ENCODE peak calls at places on chromosomes 3 and 15, in six cellular contexts. One of them, this sample, is unnamed.

GRCh38 chr3:48564022-48564421 is 441 bp upstream of the UCN2 start:
- DNase-seq in GM06990: no peak
- DNase-seq in MM.1S: no peak
- DNase-seq in fibroblast of mammary gland: peak
- DNase-seq in pancreas: no peak
- DNase-seq in skeletal muscle cell: no peak
- DNase-seq in this sample: peak

GRCh38 chr3:55487376-55488241 is 503 bp upstream of the WNT5A start:
- DNase-seq in GM06990: peak
- DNase-seq in MM.1S: peak
- DNase-seq in fibroblast of mammary gland: peak
- DNase-seq in pancreas: peak
- DNase-seq in skeletal muscle cell: no peak
- DNase-seq in this sample: peak

GRCh38 chr15:25469377-25469776 is 30.6 kb upstream of the UBE3A start:
- DNase-seq in GM06990: no peak
- DNase-seq in MM.1S: no peak
- DNase-seq in fibroblast of mammary gland: peak
- DNase-seq in pancreas: no peak
- DNase-seq in skeletal muscle cell: peak
- DNase-seq in this sample: no peak

GRCh38 chr15:71129660-71130059 is 14.4 kb downstream of the THSD4 start:
- DNase-seq in GM06990: no peak
- DNase-seq in MM.1S: no peak
- DNase-seq in fibroblast of mammary gland: no peak
- DNase-seq in pancreas: no peak
- DNase-seq in skeletal muscle cell: no peak
- DNase-seq in this sample: no peak

GRCh38 chr3:72145506-72146380 is 360.8 kb upstream of the PROK2 start:
- DNase-seq in GM06990: no peak
- DNase-seq in MM.1S: no peak
- DNase-seq in fibroblast of mammary gland: peak
- DNase-seq in pancreas: peak
- DNase-seq in skeletal muscle cell: peak
- DNase-seq in this sample: peak

GRCh38 chr3:97872209-97873042 is 50.6 kb downstream of the CRYBG3 start:
- DNase-seq in GM06990: no peak
- DNase-seq in MM.1S: no peak
- DNase-seq in fibroblast of mammary gland: peak
- DNase-seq in pancreas: no peak
- DNase-seq in skeletal muscle cell: peak
- DNase-seq in this sample: peak

GRCh38 chr3:9901967-9902366 is 681 bp upstream of the IL17RE start:
- DNase-seq in GM06990: no peak
- DNase-seq in MM.1S: no peak
- DNase-seq in fibroblast of mammary gland: no peak
- DNase-seq in pancreas: no peak
- DNase-seq in skeletal muscle cell: no peak
- DNase-seq in this sample: no peak

GRCh38 chr15:80317389-80318169 is 65.6 kb upstream of the CTXND1 start:
- DNase-seq in GM06990: no peak
- DNase-seq in MM.1S: no peak
- DNase-seq in fibroblast of mammary gland: peak
- DNase-seq in pancreas: no peak
- DNase-seq in skeletal muscle cell: peak
- DNase-seq in this sample: peak

GRCh38 chr15:43514241-43515057 is 3.0 kb upstream of the MAP1A start:
- DNase-seq in GM06990: no peak
- DNase-seq in MM.1S: peak
- DNase-seq in fibroblast of mammary gland: peak
- DNase-seq in pancreas: no peak
- DNase-seq in skeletal muscle cell: peak
- DNase-seq in this sample: peak

GRCh38 chr15:36301931-36302330 is 277.5 kb upstream of the CDIN1 start:
- DNase-seq in GM06990: no peak
- DNase-seq in MM.1S: no peak
- DNase-seq in fibroblast of mammary gland: no peak
- DNase-seq in pancreas: no peak
- DNase-seq in skeletal muscle cell: no peak
- DNase-seq in this sample: peak

GRCh38 chr3:32500880-32501784 is 1.5 kb downstream of the CMTM6 start:
- DNase-seq in GM06990: no peak
- DNase-seq in MM.1S: no peak
- DNase-seq in fibroblast of mammary gland: no peak
- DNase-seq in pancreas: no peak
- DNase-seq in skeletal muscle cell: no peak
- DNase-seq in this sample: no peak

GRCh38 chr3:179100652-179101051 is 29.0 kb upstream of the ZMAT3 start:
- DNase-seq in GM06990: no peak
- DNase-seq in MM.1S: no peak
- DNase-seq in fibroblast of mammary gland: peak
- DNase-seq in pancreas: no peak
- DNase-seq in skeletal muscle cell: peak
- DNase-seq in this sample: peak

GRCh38 chr3:175274474-175275218 is 415.5 kb downstream of the NAALADL2 start:
- DNase-seq in GM06990: no peak
- DNase-seq in MM.1S: no peak
- DNase-seq in fibroblast of mammary gland: no peak
- DNase-seq in pancreas: no peak
- DNase-seq in skeletal muscle cell: no peak
- DNase-seq in this sample: no peak

GRCh38 chr3:112734171-112734570 is 93.2 kb upstream of the CCDC80 start:
- DNase-seq in GM06990: no peak
- DNase-seq in MM.1S: no peak
- DNase-seq in fibroblast of mammary gland: peak
- DNase-seq in pancreas: no peak
- DNase-seq in skeletal muscle cell: no peak
- DNase-seq in this sample: no peak

GRCh38 chr3:139970526-139970925 is 35.5 kb downstream of the CLSTN2 start:
- DNase-seq in GM06990: no peak
- DNase-seq in MM.1S: no peak
- DNase-seq in fibroblast of mammary gland: no peak
- DNase-seq in pancreas: no peak
- DNase-seq in skeletal muscle cell: no peak
- DNase-seq in this sample: no peak

GRCh38 chr3:15330031-15330596 is 2.3 kb downstream of the SH3BP5 start:
- DNase-seq in GM06990: no peak
- DNase-seq in MM.1S: no peak
- DNase-seq in fibroblast of mammary gland: peak
- DNase-seq in pancreas: no peak
- DNase-seq in skeletal muscle cell: peak
- DNase-seq in this sample: peak

GRCh38 chr15:32125595-32125994 is 95.3 kb downstream of the CHRNA7 start:
- DNase-seq in GM06990: no peak
- DNase-seq in MM.1S: no peak
- DNase-seq in fibroblast of mammary gland: no peak
- DNase-seq in pancreas: no peak
- DNase-seq in skeletal muscle cell: no peak
- DNase-seq in this sample: no peak

GRCh38 chr15:90862964-90863721 is 5.2 kb upstream of the FURIN start:
- DNase-seq in GM06990: no peak
- DNase-seq in MM.1S: no peak
- DNase-seq in fibroblast of mammary gland: no peak
- DNase-seq in pancreas: peak
- DNase-seq in skeletal muscle cell: no peak
- DNase-seq in this sample: peak

GRCh38 chr15:99485992-99486370 is 79.8 kb upstream of the MEF2A start:
- DNase-seq in GM06990: no peak
- DNase-seq in MM.1S: no peak
- DNase-seq in fibroblast of mammary gland: no peak
- DNase-seq in pancreas: no peak
- DNase-seq in skeletal muscle cell: no peak
- DNase-seq in this sample: no peak
- H3K4me3 ChIP-seq in GM06990: no peak
- H3K4me3 ChIP-seq in MM.1S: no peak
- H3K4me3 ChIP-seq in fibroblast of mammary gland: peak
- H3K4me3 ChIP-seq in pancreas: peak
- H3K4me3 ChIP-seq in skeletal muscle cell: peak
- H3K4me3 ChIP-seq in this sample: peak

GRCh38 chr3:65831733-65832425 is 206.8 kb downstream of the MAGI1 start:
- DNase-seq in GM06990: no peak
- DNase-seq in MM.1S: no peak
- DNase-seq in fibroblast of mammary gland: peak
- DNase-seq in pancreas: no peak
- DNase-seq in skeletal muscle cell: peak
- DNase-seq in this sample: peak

GRCh38 chr3:65833761-65834505 is 204.8 kb downstream of the MAGI1 start:
- DNase-seq in GM06990: peak
- DNase-seq in MM.1S: peak
- DNase-seq in fibroblast of mammary gland: peak
- DNase-seq in pancreas: no peak
- DNase-seq in skeletal muscle cell: no peak
- DNase-seq in this sample: peak

GRCh38 chr3:65836047-65836446 is 202.7 kb downstream of the MAGI1 start:
- DNase-seq in GM06990: no peak
- DNase-seq in MM.1S: no peak
- DNase-seq in fibroblast of mammary gland: peak
- DNase-seq in pancreas: no peak
- DNase-seq in skeletal muscle cell: no peak
- DNase-seq in this sample: peak

GRCh38 chr3:65837604-65838003 is 201.1 kb downstream of the MAGI1 start:
- DNase-seq in GM06990: no peak
- DNase-seq in MM.1S: no peak
- DNase-seq in fibroblast of mammary gland: no peak
- DNase-seq in pancreas: no peak
- DNase-seq in skeletal muscle cell: no peak
- DNase-seq in this sample: no peak
- H3K4me3 ChIP-seq in GM06990: no peak
- H3K4me3 ChIP-seq in MM.1S: no peak
- H3K4me3 ChIP-seq in fibroblast of mammary gland: no peak
- H3K4me3 ChIP-seq in pancreas: no peak
- H3K4me3 ChIP-seq in skeletal muscle cell: no peak
- H3K4me3 ChIP-seq in this sample: no peak

DNA sequence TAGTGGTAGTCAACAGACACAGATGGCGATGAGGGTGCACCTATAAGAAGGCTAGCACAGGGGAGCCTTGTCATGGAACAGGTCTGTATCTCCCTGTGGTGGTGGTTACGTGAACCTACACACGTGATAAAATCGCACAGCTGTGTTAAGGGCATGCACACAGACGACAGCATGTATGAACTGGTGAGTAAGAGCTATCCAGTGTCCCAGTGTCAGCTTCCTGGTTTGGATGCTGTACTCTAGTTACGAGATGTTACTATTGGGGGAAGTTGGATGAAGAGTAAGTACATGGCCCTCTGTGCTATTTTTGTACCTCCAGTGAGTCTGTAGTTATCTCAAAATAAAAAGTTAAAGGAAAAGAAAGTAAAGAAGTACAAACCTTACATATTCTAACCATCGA is 38.2 kb downstream of the MTMR10 start:
- DNase-seq in GM06990: no peak
- DNase-seq in MM.1S: no peak
- DNase-seq in fibroblast of mammary gland: no peak
- DNase-seq in pancreas: no peak
- DNase-seq in skeletal muscle cell: no peak
- DNase-seq in this sample: no peak
- H3K4me3 ChIP-seq in GM06990: no peak
- H3K4me3 ChIP-seq in MM.1S: no peak
- H3K4me3 ChIP-seq in fibroblast of mammary gland: no peak
- H3K4me3 ChIP-seq in pancreas: no peak
- H3K4me3 ChIP-seq in skeletal muscle cell: no peak
- H3K4me3 ChIP-seq in this sample: no peak

GRCh38 chr3:193835414-193835813 is 242.4 kb downstream of the OPA1 start:
- DNase-seq in GM06990: no peak
- DNase-seq in MM.1S: no peak
- DNase-seq in fibroblast of mammary gland: no peak
- DNase-seq in pancreas: no peak
- DNase-seq in skeletal muscle cell: no peak
- DNase-seq in this sample: no peak

GRCh38 chr3:193837347-193837827 is 244.4 kb downstream of the OPA1 start:
- DNase-seq in GM06990: no peak
- DNase-seq in MM.1S: no peak
- DNase-seq in fibroblast of mammary gland: no peak
- DNase-seq in pancreas: no peak
- DNase-seq in skeletal muscle cell: no peak
- DNase-seq in this sample: no peak

GRCh38 chr3:193833592-193833991 is 240.6 kb downstream of the OPA1 start:
- DNase-seq in GM06990: no peak
- DNase-seq in MM.1S: no peak
- DNase-seq in fibroblast of mammary gland: no peak
- DNase-seq in pancreas: no peak
- DNase-seq in skeletal muscle cell: no peak
- DNase-seq in this sample: no peak

GRCh38 chr3:193836918-193837317 is 243.9 kb downstream of the OPA1 start:
- DNase-seq in GM06990: no peak
- DNase-seq in MM.1S: no peak
- DNase-seq in fibroblast of mammary gland: no peak
- DNase-seq in pancreas: no peak
- DNase-seq in skeletal muscle cell: no peak
- DNase-seq in this sample: no peak

DNA sequence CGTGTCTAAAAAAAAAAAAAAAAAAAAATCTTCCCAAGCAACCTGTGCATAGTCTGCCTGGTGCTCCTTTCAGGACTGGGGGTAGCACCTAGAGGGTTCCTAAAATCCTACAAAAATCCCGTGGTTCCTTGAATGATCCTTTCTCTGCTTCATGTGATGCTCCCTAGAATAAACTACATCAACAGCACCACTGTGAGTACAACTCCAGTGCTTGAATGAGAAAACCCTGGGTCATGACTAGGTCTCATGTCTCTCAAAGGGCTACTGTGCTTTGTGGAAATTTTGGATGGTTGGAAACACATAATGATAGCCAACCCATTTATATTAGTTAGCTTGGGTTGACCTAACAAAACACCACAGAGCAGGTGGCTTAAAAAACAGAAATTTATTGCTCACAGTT is 243.5 kb downstream of the OPA1 start:
- DNase-seq in GM06990: no peak
- DNase-seq in MM.1S: no peak
- DNase-seq in fibroblast of mammary gland: no peak
- DNase-seq in pancreas: no peak
- DNase-seq in skeletal muscle cell: no peak
- DNase-seq in this sample: no peak
- H3K4me3 ChIP-seq in GM06990: no peak
- H3K4me3 ChIP-seq in MM.1S: no peak
- H3K4me3 ChIP-seq in fibroblast of mammary gland: no peak
- H3K4me3 ChIP-seq in pancreas: no peak
- H3K4me3 ChIP-seq in skeletal muscle cell: no peak
- H3K4me3 ChIP-seq in this sample: no peak

GRCh38 chr3:149378420-149379388 is 1.3 kb upstream of the TM4SF1 start:
- DNase-seq in GM06990: no peak
- DNase-seq in MM.1S: no peak
- DNase-seq in fibroblast of mammary gland: no peak
- DNase-seq in pancreas: no peak
- DNase-seq in skeletal muscle cell: no peak
- DNase-seq in this sample: no peak
- H3K4me3 ChIP-seq in GM06990: no peak
- H3K4me3 ChIP-seq in MM.1S: no peak
- H3K4me3 ChIP-seq in fibroblast of mammary gland: no peak
- H3K4me3 ChIP-seq in pancreas: no peak
- H3K4me3 ChIP-seq in skeletal muscle cell: no peak
- H3K4me3 ChIP-seq in this sample: no peak

This sample was measured in AG10803.